ENCODE peak calls at places on chromosomes 7 and 10, in five cellular contexts. L, I, S, F and Z are unnamed samples.

GRCh38 chr10:71059059-71059818 is 153.1 kb upstream of the UNC5B start:
- DNase-seq in S (no peak), L (no peak), F (no peak), I (no peak), Z (peak; percentile 12)

GRCh38 chr7:46756256-46756655 is 825.7 kb downstream of the TNS3 start:
- DNase-seq in F (no peak), L (no peak), S (no peak), I (no peak), Z (no peak)

GRCh38 chr10:29105516-29106215 is 183.2 kb upstream of the LYZL1 start:
- DNase-seq in F (no peak), S (no peak), I (no peak), L (peak; percentile 74), Z (no peak)

GRCh38 chr7:128880791-128881457 is 18.3 kb downstream of the ATP6V1F start:
- DNase-seq in I (no peak), F (no peak), S (no peak), L (peak; percentile 44), Z (no peak)

GRCh38 chr7:122212754-122213153 is 68.7 kb upstream of the AASS start:
- DNase-seq in S (no peak), I (no peak), L (no peak), F (no peak), Z (no peak)

GRCh38 chr10:79181227-79181626 is 112.5 kb downstream of the ZMIZ1 start:
- DNase-seq in S (no peak), F (no peak), L (no peak), I (no peak), Z (no peak)

GRCh38 chr7:103799298-103799697 is 190.2 kb downstream of the RELN start:
- DNase-seq in L (no peak), F (no peak), I (no peak), S (no peak), Z (no peak)

GRCh38 chr7:82312646-82313045 is 130.9 kb downstream of the CACNA2D1 start:
- DNase-seq in S (no peak), I (no peak), F (no peak), L (no peak), Z (no peak)

GRCh38 chr10:34957531-34957930 is 132.6 kb downstream of the CUL2 start:
- DNase-seq in F (no peak), L (no peak), I (no peak), S (no peak), Z (no peak)

GRCh38 chr7:110007316-110007910 is 1083.5 kb upstream of the LRRN3 start:
- DNase-seq in F (no peak), I (no peak), S (no peak), L (no peak), Z (no peak)

GRCh38 chr10:24542314-24543270 is 181.1 kb downstream of the ARHGAP21 start:
- DNase-seq in I (no peak), L (no peak), F (no peak), S (no peak), Z (no peak)

GRCh38 chr10:130354976-130355795 is 219.0 kb downstream of the GLRX3 start:
- DNase-seq in F (no peak), S (no peak), I (no peak), L (no peak), Z (no peak)

GRCh38 chr7:139119486-139119849 is 9.9 kb upstream of the ZC3HAV1 start:
- DNase-seq in F (no peak), S (no peak), I (no peak), L (no peak), Z (no peak)

GRCh38 chr10:72058989-72059842 is 29.1 kb downstream of the SPOCK2 start:
- DNase-seq in I (no peak), F (no peak), S (no peak), L (no peak), Z (peak; percentile 18)